ENCODE peak calls at places on chromosomes 5 and 9, in eight cellular contexts. Q is spleen, U is upper lobe of left lung, K is stomach, O is sigmoid colon, M is uterus, X is IMR-90, A is heart left ventricle. T is an unnamed sample.

GRCh38 chr9:114844766-114845165 is 38.9 kb upstream of the TNFSF15 start:
- DNase-seq in Q (no peak), U (no peak), K (no peak), O (no peak), M (no peak), X (no peak), A (no peak), T (no peak)

GRCh38 chr5:9091896-9092662 is 453.8 kb downstream of the SEMA5A start:
- DNase-seq in Q (no peak), U (no peak), K (no peak), O (no peak), M (no peak), X (peak), A (no peak), T (no peak)

GRCh38 chr5:38607930-38608545 is 51.6 kb upstream of the LIFR start:
- DNase-seq in Q (no peak), U (no peak), K (no peak), O (no peak), M (no peak), X (peak), A (no peak), T (no peak)

GRCh38 chr5:65186646-65187227 is 295.0 kb downstream of the ADAMTS6 start:
- DNase-seq in Q (no peak), U (no peak), K (no peak), O (no peak), M (no peak), X (no peak), A (no peak), T (no peak)

GRCh38 chr5:77186990-77187389 is 23.5 kb upstream of the PDE8B start:
- DNase-seq in Q (no peak), U (no peak), K (no peak), O (no peak), M (no peak), X (no peak), A (no peak), T (no peak)

GRCh38 chr5:176653986-176654385 is 6.7 kb downstream of the TSPAN17 start:
- DNase-seq in Q (peak), U (no peak), K (no peak), O (no peak), M (no peak), X (no peak), A (no peak), T (no peak)

GRCh38 chr5:14147210-14147609 is 4.1 kb downstream of the TRIO start:
- DNase-seq in Q (no peak), U (no peak), K (no peak), O (no peak), M (no peak), X (no peak), A (no peak), T (no peak)

GRCh38 chr5:88298425-88298824 is 29.8 kb upstream of the TMEM161B start:
- DNase-seq in Q (no peak), U (no peak), K (no peak), O (no peak), M (no peak), X (peak), A (no peak), T (no peak)

GRCh38 chr5:150116667-150117395 is 30.5 kb upstream of the CSF1R start:
- DNase-seq in Q (no peak), U (no peak), K (peak), O (peak), M (peak), X (peak), A (no peak), T (no peak)

DNA sequence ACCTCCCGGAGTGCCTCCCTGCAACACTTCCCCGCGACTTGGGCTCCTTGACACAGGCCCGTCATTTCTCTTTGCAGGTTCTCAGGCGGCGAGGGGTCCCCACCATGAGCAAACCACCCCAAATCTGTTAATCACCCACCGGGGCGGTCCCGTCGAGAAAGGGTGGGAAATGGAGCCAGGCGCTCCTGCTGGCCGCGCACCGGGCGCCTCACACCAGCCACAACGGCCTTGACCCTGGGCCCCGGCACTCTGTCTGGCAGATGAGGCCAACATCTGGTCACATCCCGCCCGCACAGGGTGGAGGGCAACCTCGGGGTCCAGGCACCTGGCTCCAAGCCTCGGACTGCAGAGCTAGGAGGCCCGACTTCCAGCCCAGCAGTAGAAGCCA is 776 bp upstream of the TERT start:
- DNase-seq in Q (peak), U (peak), K (no peak), O (peak), M (no peak), X (no peak), A (no peak), T (no peak)
- H3K4me3 ChIP-seq in Q (no peak), U (no peak), K (peak), O (no peak), M (no peak), X (no peak), A (no peak), T (no peak)

GRCh38 chr9:72858089-72858912 is 94.6 kb downstream of the ALDH1A1 start:
- DNase-seq in Q (no peak), U (no peak), K (peak), O (no peak), M (no peak), X (no peak), A (no peak), T (no peak)

GRCh38 chr9:72856985-72857631 is 95.7 kb downstream of the ALDH1A1 start:
- DNase-seq in Q (no peak), U (no peak), K (peak), O (no peak), M (no peak), X (peak), A (peak), T (no peak)

GRCh38 chr9:72855890-72856523 is 96.8 kb downstream of the ALDH1A1 start:
- DNase-seq in Q (no peak), U (no peak), K (no peak), O (no peak), M (no peak), X (no peak), A (no peak), T (no peak)

GRCh38 chr9:72855321-72855720 is 97.5 kb downstream of the ALDH1A1 start:
- DNase-seq in Q (no peak), U (no peak), K (no peak), O (no peak), M (no peak), X (no peak), A (no peak), T (no peak)

DNA sequence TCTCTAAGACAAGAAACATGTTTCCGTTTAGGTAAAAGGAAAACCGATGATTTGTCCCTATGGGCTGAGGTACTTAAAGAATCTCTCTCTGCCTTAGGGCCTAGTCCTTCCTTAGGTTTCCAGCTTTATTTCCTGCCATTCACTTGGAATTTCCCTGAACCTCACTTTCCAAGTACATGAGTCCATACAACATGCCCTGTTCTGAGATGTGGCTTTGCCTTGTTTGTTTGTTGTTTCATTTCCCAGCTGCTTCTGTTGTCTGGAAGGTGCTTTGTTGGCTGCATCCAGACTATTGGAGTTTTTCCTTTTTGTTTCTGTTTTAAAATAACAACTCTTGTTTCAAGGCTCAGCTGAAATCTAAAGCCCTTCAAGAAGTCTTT is 95.2 kb downstream of the ALDH1A1 start:
- DNase-seq in Q (no peak), U (no peak), K (no peak), O (no peak), M (no peak), X (no peak), A (no peak), T (no peak)
- H3K27ac ChIP-seq in Q (peak), U (no peak), K (peak), O (peak), M (peak), X (no peak), A (peak), T (no peak)

GRCh38 chr5:135243194-135244191 is 155.5 kb downstream of the MACROH2A1 start:
- DNase-seq in Q (peak), U (peak), K (peak), O (peak), M (peak), X (no peak), A (no peak), T (no peak)
- TF ChIP-seq POLR2A in Q (no peak), U (no peak), K (no peak), O (no peak), M (no peak), X (no peak), A (no peak), T (no peak)

DNA sequence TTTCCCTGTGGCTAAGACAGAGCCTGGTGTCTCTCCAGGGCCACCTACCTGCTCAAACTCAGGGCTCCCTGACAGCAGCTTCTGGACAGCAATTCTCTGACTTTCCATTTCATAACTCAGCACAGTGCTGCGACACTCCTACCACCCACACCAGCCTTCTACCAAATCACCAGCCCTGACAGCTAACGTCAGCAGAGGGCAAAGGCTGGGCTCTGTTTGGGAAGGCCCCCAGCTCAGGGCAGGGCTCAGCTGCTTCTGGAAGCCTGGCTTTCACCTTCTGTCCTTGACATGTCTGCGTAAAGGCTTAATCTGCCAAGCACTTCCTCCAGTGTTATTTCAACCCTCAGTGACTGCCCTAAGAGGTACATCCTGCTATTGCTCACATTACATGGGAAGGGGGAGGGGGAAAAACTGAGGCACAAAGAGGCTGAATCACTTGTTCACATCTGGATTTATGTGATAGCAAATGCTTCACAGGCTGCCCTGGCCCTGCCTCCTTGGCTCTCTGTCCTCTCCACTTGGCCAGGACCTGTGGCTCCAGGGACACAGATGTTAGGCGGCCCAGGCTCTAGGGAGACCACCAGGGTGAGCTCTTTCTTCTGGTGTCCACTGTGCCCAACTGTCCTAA is 102.5 kb upstream of the PANK3 start:
- DNase-seq in Q (peak), U (no peak), K (no peak), O (no peak), M (peak), X (peak), A (peak), T (no peak)
- H3K4me3 ChIP-seq in Q (no peak), U (no peak), K (no peak), O (no peak), M (no peak), X (no peak), A (no peak), T (no peak)

GRCh38 chr9:16514131-16514530 is 356.3 kb downstream of the BNC2 start:
- DNase-seq in Q (no peak), U (no peak), K (no peak), O (no peak), M (no peak), X (no peak), A (no peak), T (no peak)

GRCh38 chr9:16516887-16517286 is 353.6 kb downstream of the BNC2 start:
- DNase-seq in Q (no peak), U (no peak), K (no peak), O (no peak), M (no peak), X (peak), A (no peak), T (no peak)

GRCh38 chr9:16515879-16516289 is 354.6 kb downstream of the BNC2 start:
- DNase-seq in Q (no peak), U (no peak), K (no peak), O (no peak), M (no peak), X (peak), A (no peak), T (no peak)

GRCh38 chr9:16512281-16512680 is 358.2 kb downstream of the BNC2 start:
- DNase-seq in Q (no peak), U (no peak), K (no peak), O (no peak), M (no peak), X (no peak), A (no peak), T (no peak)

GRCh38 chr9:16515207-16515606 is 355.3 kb downstream of the BNC2 start:
- DNase-seq in Q (no peak), U (no peak), K (no peak), O (peak), M (peak), X (peak), A (no peak), T (no peak)
- H3K27ac ChIP-seq in Q (no peak), U (no peak), K (peak), O (peak), M (peak), X (peak), A (no peak), T (no peak)